ENCODE peak calls at places on chromosomes 2 and 18, in six cellular contexts. R, Q, P, T, U and A are unnamed samples.

GRCh38 chr18:60549338-60549960 is 176.9 kb upstream of the MC4R start:
- DNase-seq in P (peak), T (peak), Q (peak), R (no peak), U (peak), A (no peak)

GRCh38 chr2:58203018-58203417 is 38.1 kb downstream of the FANCL start:
- DNase-seq in U (no peak), P (no peak), Q (no peak), R (no peak), T (no peak), A (no peak)

GRCh38 chr18:76847926-76848325 is 25.6 kb downstream of the ZNF236 start:
- DNase-seq in U (no peak), R (no peak), Q (no peak), T (no peak), P (peak), A (no peak)

GRCh38 chr2:67446504-67446911 is 49.4 kb downstream of the ETAA1 start:
- DNase-seq in T (no peak), U (peak), Q (peak), R (no peak), P (peak), A (no peak)

GRCh38 chr2:157056200-157056676 is 201.3 kb upstream of the GALNT5 start:
- DNase-seq in T (no peak), Q (peak), P (peak), R (no peak), U (peak), A (no peak)

GRCh38 chr18:3540805-3541548 is 91.0 kb downstream of the TGIF1 start:
- DNase-seq in T (no peak), P (no peak), U (no peak), Q (peak), R (peak), A (no peak)

GRCh38 chr2:36185624-36186023 is 170.0 kb upstream of the CRIM1 start:
- DNase-seq in Q (no peak), T (no peak), P (no peak), U (no peak), R (no peak), A (no peak)

GRCh38 chr2:69242651-69243051 is 144.4 kb downstream of the GFPT1 start:
- DNase-seq in R (no peak), P (no peak), T (no peak), U (peak), Q (no peak), A (no peak)

GRCh38 chr18:28045176-28045810 is 131.6 kb downstream of the CDH2 start:
- DNase-seq in U (peak), T (no peak), P (peak), Q (peak), R (no peak), A (no peak)

GRCh38 chr2:228700638-228701037 is 519.2 kb upstream of the SPHKAP start:
- DNase-seq in U (peak), T (no peak), R (no peak), P (no peak), Q (peak), A (no peak)

GRCh38 chr2:12340164-12340563 is 376.6 kb upstream of the TRIB2 start:
- DNase-seq in Q (no peak), R (no peak), U (peak), P (no peak), T (no peak), A (no peak)

GRCh38 chr2:102126169-102126568 is 16.4 kb upstream of the IL1R1 start:
- DNase-seq in P (no peak), T (no peak), R (no peak), U (no peak), Q (peak), A (no peak)

GRCh38 chr18:11320981-11321380 is 171.6 kb upstream of the PIEZO2 start:
- DNase-seq in T (no peak), P (no peak), Q (no peak), U (peak), R (no peak), A (no peak)

GRCh38 chr2:607172-607571 is 70.0 kb downstream of the TMEM18 start:
- DNase-seq in T (no peak), Q (no peak), U (no peak), P (no peak), R (no peak), A (no peak)

GRCh38 chr2:95836151-95836550 is 155.5 kb downstream of the ANKRD36C start:
- DNase-seq in U (no peak), R (no peak), P (no peak), T (no peak), Q (no peak), A (no peak)

GRCh38 chr2:112910219-112910618 is 746 bp upstream of the IL37 start:
- DNase-seq in R (no peak), Q (no peak), U (no peak), T (no peak), P (no peak), A (no peak)

GRCh38 chr18:24019641-24020331 is 5.2 kb downstream of the TTC39C start:
- DNase-seq in U (no peak), Q (no peak), T (peak), P (no peak), R (no peak), A (no peak)

GRCh38 chr2:48315847-48316194 is 214.1 kb upstream of the STON1 start:
- DNase-seq in U (no peak), R (peak), T (peak), P (peak), Q (peak), A (no peak)

GRCh38 chr2:240351826-240352426 is 83.5 kb upstream of the GPC1 start:
- DNase-seq in Q (no peak), T (no peak), P (no peak), R (no peak), U (no peak), A (no peak)

GRCh38 chr2:240619506-240620148 is 5.7 kb upstream of the GPR35 start:
- DNase-seq in T (no peak), Q (no peak), R (no peak), P (no peak), U (no peak), A (no peak)

GRCh38 chr2:162220438-162220837 is 22.8 kb downstream of the FAP start:
- DNase-seq in R (no peak), Q (no peak), T (no peak), U (no peak), P (no peak), A (no peak)

GRCh38 chr2:55885129-55885943 is 38.2 kb downstream of the EFEMP1 start:
- DNase-seq in U (peak), P (peak), Q (peak), T (no peak), R (no peak), A (peak)

DNA sequence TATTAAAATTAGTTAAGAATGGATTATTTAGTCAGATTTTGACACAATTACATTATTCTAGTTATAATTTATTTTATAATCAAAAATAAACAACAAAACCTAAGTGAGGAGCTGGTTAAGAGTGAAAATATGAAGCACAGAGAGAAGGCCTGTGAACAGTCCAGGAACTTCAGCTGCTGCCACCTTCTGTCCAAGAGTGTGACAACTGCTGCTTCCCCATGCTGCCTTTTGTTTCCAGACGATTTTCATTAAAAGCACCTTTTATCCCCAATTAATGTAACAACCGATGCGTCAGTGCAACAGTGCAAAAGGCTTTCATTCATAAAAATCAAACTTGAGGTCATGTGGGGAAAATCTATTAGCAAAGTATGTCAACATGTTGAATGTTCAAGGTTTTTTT is 363.6 kb downstream of the CTNNA2 start:
- DNase-seq in P (no peak), Q (no peak), R (no peak), T (no peak), U (peak), A (no peak)
- TF ChIP-seq CTCF in P (no peak), Q (no peak), R (no peak), T (no peak), U (peak), A (peak)

DNA sequence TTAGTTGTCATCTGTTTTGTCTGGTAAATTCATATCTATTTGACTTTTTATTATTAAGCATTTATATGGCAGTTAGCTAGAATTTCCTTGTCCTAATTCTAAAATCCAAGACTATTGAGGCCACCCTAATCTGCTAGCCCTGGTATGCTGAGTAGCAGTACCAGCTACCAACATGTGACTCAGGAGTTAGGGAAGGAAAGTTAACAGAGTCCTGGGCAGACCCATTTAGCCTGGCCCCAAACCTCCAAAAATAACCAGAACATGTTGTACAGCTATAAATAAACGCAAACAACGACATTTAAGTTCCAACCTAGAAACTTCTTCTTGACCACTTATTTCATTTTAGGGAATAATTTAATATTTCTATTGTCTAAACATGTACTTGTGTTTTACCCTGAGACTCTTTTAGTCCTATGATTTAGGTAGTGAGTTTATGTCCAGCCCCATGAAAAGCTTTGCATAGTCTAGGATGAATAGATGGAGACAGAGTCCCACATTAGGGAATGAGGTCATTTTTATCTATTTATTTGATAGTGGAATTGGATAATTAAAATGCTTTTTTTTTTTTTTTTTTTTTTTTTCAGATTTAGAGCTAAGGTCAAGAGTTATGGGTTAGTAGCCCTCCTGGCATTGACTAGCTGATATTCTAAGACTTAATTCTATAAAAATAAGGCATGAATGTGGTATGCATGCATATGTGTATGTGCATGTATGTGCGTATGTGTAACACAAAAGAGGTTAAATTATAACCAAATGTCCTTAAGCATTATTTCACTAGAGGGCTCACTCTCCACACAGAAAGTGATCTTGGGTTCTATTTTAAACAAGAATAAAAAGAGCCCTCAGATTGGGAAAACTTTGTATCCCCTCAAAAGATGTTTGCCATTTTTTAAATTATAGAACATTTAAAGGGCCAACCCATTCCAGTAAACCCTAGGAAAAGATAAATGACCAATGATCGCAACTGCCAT is 160.0 kb upstream of the MAPRE2 start:
- DNase-seq in R (no peak), Q (no peak), U (peak), T (no peak), P (peak), A (no peak)
- TF ChIP-seq CTCF in R (no peak), Q (peak), U (peak), T (no peak), P (no peak), A (no peak)

GRCh38 chr2:151775057-151775740 is 40.9 kb upstream of the NEB start:
- DNase-seq in T (peak), Q (no peak), U (no peak), R (no peak), P (no peak), A (no peak)

GRCh38 chr2:151774506-151774905 is 40.2 kb upstream of the NEB start:
- DNase-seq in Q (peak), U (peak), T (no peak), R (no peak), P (peak), A (no peak)

GRCh38 chr2:151777911-151778310 is 43.6 kb upstream of the NEB start:
- DNase-seq in R (no peak), U (no peak), P (no peak), T (no peak), Q (no peak), A (no peak)

GRCh38 chr2:151776367-151776766 is 42.1 kb upstream of the NEB start:
- DNase-seq in U (no peak), T (no peak), Q (no peak), P (no peak), R (no peak), A (no peak)

DNA sequence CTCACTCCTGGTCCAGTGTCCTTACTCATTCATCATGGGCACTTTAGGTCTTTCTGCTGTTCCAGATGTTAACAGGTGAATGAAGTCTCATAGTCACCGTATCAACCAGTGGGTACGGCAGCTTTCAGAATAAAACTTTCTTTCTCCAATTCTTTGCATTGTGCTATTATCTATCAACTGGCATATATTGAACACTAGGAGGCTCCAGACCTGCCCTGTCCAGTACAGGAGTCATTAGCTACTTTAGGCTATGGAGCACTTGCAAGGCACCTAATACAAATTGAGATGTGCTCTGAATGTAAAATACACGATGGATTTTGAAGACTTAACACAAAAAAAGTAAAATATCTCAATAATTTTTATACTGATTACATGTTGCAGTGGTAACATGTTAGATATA is 43.2 kb upstream of the NEB start:
- DNase-seq in R (no peak), T (no peak), P (no peak), U (no peak), Q (no peak), A (no peak)
- TF ChIP-seq CTCF in R (no peak), T (no peak), P (peak), U (peak), Q (peak), A (peak)

GRCh38 chr2:196220671-196221070 is 49.3 kb upstream of the STK17B start:
- DNase-seq in U (no peak), T (no peak), Q (no peak), P (no peak), R (no peak), A (no peak)
- TF ChIP-seq CTCF in U (no peak), T (no peak), Q (no peak), P (no peak), R (no peak), A (no peak)

GRCh38 chr2:168392031-168392430 is 64.0 kb upstream of the CERS6 start:
- DNase-seq in Q (peak), P (no peak), U (peak), T (no peak), R (no peak), A (no peak)
- TF ChIP-seq CTCF in Q (no peak), P (no peak), U (no peak), T (no peak), R (no peak), A (no peak)

GRCh38 chr2:10331702-10332401 is 29.1 kb downstream of the HPCAL1 start:
- DNase-seq in P (no peak), T (peak), Q (no peak), U (no peak), R (no peak), A (no peak)

GRCh38 chr2:10329584-10329879 is 26.8 kb downstream of the HPCAL1 start:
- DNase-seq in U (no peak), T (no peak), R (no peak), P (no peak), Q (no peak), A (no peak)

GRCh38 chr2:10331033-10331701 is 28.5 kb downstream of the HPCAL1 start:
- DNase-seq in P (peak), T (peak), R (peak), U (no peak), Q (no peak), A (peak)

GRCh38 chr2:10329880-10330699 is 27.4 kb downstream of the HPCAL1 start:
- DNase-seq in Q (no peak), R (no peak), P (peak), T (no peak), U (peak), A (no peak)

GRCh38 chr2:10330700-10331032 is 28.0 kb downstream of the HPCAL1 start:
- DNase-seq in T (no peak), Q (no peak), P (no peak), R (no peak), U (no peak), A (no peak)
- TF ChIP-seq CTCF in T (no peak), Q (no peak), P (no peak), R (no peak), U (no peak), A (no peak)

GRCh38 chr18:58298251-58299134 is 254.5 kb downstream of the NEDD4L start:
- DNase-seq in U (no peak), T (no peak), P (no peak), R (no peak), Q (no peak), A (no peak)
- TF ChIP-seq CTCF in U (no peak), T (no peak), P (no peak), R (no peak), Q (no peak), A (no peak)

DNA sequence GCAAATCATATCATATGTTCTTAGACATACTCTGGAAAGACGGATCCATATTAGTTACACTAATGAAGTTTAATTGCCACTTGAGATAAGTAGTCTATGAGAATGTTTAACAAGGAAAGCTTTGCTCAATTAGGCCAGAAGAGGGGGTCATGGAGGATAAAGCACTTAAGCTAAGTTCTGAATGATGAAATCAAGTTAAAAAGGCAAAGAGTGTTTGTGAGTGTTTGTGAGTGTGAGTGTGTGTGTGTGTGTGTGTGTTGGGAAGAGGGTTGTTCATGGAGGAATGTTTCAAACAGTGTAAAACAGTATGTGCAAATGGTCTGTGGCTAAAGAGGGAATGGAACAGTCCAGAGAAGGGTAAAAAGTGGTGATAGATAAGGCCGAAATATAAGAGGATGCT is 360.9 kb downstream of the ERBB4 start:
- DNase-seq in U (peak), Q (no peak), R (no peak), T (no peak), P (peak), A (no peak)
- TF ChIP-seq CTCF in U (peak), Q (peak), R (no peak), T (no peak), P (no peak), A (no peak)

GRCh38 chr2:128026422-128027277 is 1.2 kb downstream of the SAP130 start:
- DNase-seq in Q (no peak), P (peak), U (peak), T (no peak), R (no peak), A (no peak)

GRCh38 chr2:128027801-128028667 is at the start of gene SAP130:
- DNase-seq in Q (peak), T (peak), R (peak), U (peak), P (peak), A (peak)

GRCh38 chr2:128028668-128029054 is 802 bp upstream of the SAP130 start:
- DNase-seq in T (no peak), U (peak), R (no peak), P (no peak), Q (peak), A (no peak)

GRCh38 chr2:128032092-128032491 is 4.2 kb upstream of the SAP130 start:
- DNase-seq in Q (peak), U (no peak), R (no peak), P (no peak), T (no peak), A (no peak)

GRCh38 chr2:128027278-128027800 is 520 bp downstream of the SAP130 start:
- DNase-seq in R (peak), T (peak), Q (peak), P (peak), U (peak), A (peak)
- TF ChIP-seq CTCF in R (no peak), T (no peak), Q (no peak), P (no peak), U (no peak), A (no peak)